ENCODE peak calls at places on chromosome 18, in nine cellular contexts. One of them, this sample, is unnamed.
A peak's percentile ranks its signal among the peaks of the same experiment; 100 is the strongest.

GRCh38 chr18:55458456-55459238 is 129.3 kb downstream of the TCF4 start:
- DNase-seq in posterior cingulate gyrus: no peak
- DNase-seq in MCF 10A: no peak
- DNase-seq in T-cell: no peak
- DNase-seq in fibroblast of the conjunctiva: no peak
- DNase-seq in NCI-H774: no peak
- DNase-seq in left cardiac atrium: no peak
- DNase-seq in H54: no peak
- DNase-seq in A172: no peak
- DNase-seq in this sample: no peak

GRCh38 chr18:12313530-12314245 is 5.6 kb downstream of the TUBB6 start:
- DNase-seq in posterior cingulate gyrus: no peak
- DNase-seq in MCF 10A: no peak
- DNase-seq in T-cell: no peak
- DNase-seq in fibroblast of the conjunctiva: no peak
- DNase-seq in NCI-H774: no peak
- DNase-seq in left cardiac atrium: no peak
- DNase-seq in H54: no peak
- DNase-seq in A172: no peak
- DNase-seq in this sample: no peak

GRCh38 chr18:79405019-79405780 is 9.5 kb downstream of the NFATC1 start:
- DNase-seq in posterior cingulate gyrus: no peak
- DNase-seq in MCF 10A: no peak
- DNase-seq in T-cell: no peak
- DNase-seq in fibroblast of the conjunctiva: no peak
- DNase-seq in NCI-H774: no peak
- DNase-seq in left cardiac atrium: peak; percentile 13
- DNase-seq in H54: no peak
- DNase-seq in A172: no peak
- DNase-seq in this sample: peak; percentile 60

GRCh38 chr18:69469444-69469919 is 68.8 kb downstream of the DOK6 start:
- DNase-seq in posterior cingulate gyrus: no peak
- DNase-seq in MCF 10A: peak; percentile 33
- DNase-seq in T-cell: peak; percentile 19
- DNase-seq in fibroblast of the conjunctiva: no peak
- DNase-seq in NCI-H774: no peak
- DNase-seq in left cardiac atrium: no peak
- DNase-seq in H54: no peak
- DNase-seq in A172: peak; percentile 44
- DNase-seq in this sample: no peak

GRCh38 chr18:59985289-59985688 is 85.5 kb downstream of the PMAIP1 start:
- DNase-seq in posterior cingulate gyrus: no peak
- DNase-seq in MCF 10A: peak; percentile 17
- DNase-seq in T-cell: no peak
- DNase-seq in fibroblast of the conjunctiva: no peak
- DNase-seq in NCI-H774: no peak
- DNase-seq in left cardiac atrium: no peak
- DNase-seq in H54: no peak
- DNase-seq in A172: peak; percentile 1
- DNase-seq in this sample: no peak

GRCh38 chr18:11981633-11982366 is 493 bp downstream of the IMPA2 start:
- DNase-seq in posterior cingulate gyrus: no peak
- DNase-seq in MCF 10A: peak; percentile 38
- DNase-seq in T-cell: no peak
- DNase-seq in fibroblast of the conjunctiva: no peak
- DNase-seq in NCI-H774: peak; percentile 52
- DNase-seq in left cardiac atrium: peak; percentile 51
- DNase-seq in H54: no peak
- DNase-seq in A172: no peak
- DNase-seq in this sample: no peak

GRCh38 chr18:33761363-33761762 is 183.3 kb downstream of the ASXL3 start:
- DNase-seq in posterior cingulate gyrus: no peak
- DNase-seq in MCF 10A: peak; percentile 22
- DNase-seq in T-cell: no peak
- DNase-seq in fibroblast of the conjunctiva: no peak
- DNase-seq in NCI-H774: no peak
- DNase-seq in left cardiac atrium: no peak
- DNase-seq in H54: no peak
- DNase-seq in A172: peak; percentile 54
- DNase-seq in this sample: no peak

GRCh38 chr18:74172697-74173433 is 24.5 kb downstream of the TIMM21 start:
- DNase-seq in posterior cingulate gyrus: no peak
- DNase-seq in MCF 10A: no peak
- DNase-seq in T-cell: no peak
- DNase-seq in fibroblast of the conjunctiva: no peak
- DNase-seq in NCI-H774: no peak
- DNase-seq in left cardiac atrium: no peak
- DNase-seq in H54: no peak
- DNase-seq in A172: no peak
- DNase-seq in this sample: no peak

GRCh38 chr18:50240083-50240563 is 26.2 kb downstream of the CFAP53 start:
- DNase-seq in posterior cingulate gyrus: no peak
- DNase-seq in MCF 10A: peak; percentile 67
- DNase-seq in T-cell: no peak
- DNase-seq in fibroblast of the conjunctiva: no peak
- DNase-seq in NCI-H774: no peak
- DNase-seq in left cardiac atrium: no peak
- DNase-seq in H54: no peak
- DNase-seq in A172: peak; percentile 39
- DNase-seq in this sample: no peak

GRCh38 chr18:48360376-48361021 is 48.7 kb downstream of the ZBTB7C start:
- DNase-seq in posterior cingulate gyrus: no peak
- DNase-seq in MCF 10A: no peak
- DNase-seq in T-cell: no peak
- DNase-seq in fibroblast of the conjunctiva: no peak
- DNase-seq in NCI-H774: no peak
- DNase-seq in left cardiac atrium: no peak
- DNase-seq in H54: no peak
- DNase-seq in A172: no peak
- DNase-seq in this sample: no peak

GRCh38 chr18:48164701-48165100 is 234.2 kb upstream of the SMAD2 start:
- DNase-seq in posterior cingulate gyrus: no peak
- DNase-seq in MCF 10A: no peak
- DNase-seq in T-cell: no peak
- DNase-seq in fibroblast of the conjunctiva: no peak
- DNase-seq in NCI-H774: no peak
- DNase-seq in left cardiac atrium: no peak
- DNase-seq in H54: no peak
- DNase-seq in A172: no peak
- DNase-seq in this sample: no peak

GRCh38 chr18:43314931-43315330 is 37.6 kb upstream of the SYT4 start:
- DNase-seq in posterior cingulate gyrus: no peak
- DNase-seq in MCF 10A: no peak
- DNase-seq in T-cell: no peak
- DNase-seq in fibroblast of the conjunctiva: no peak
- DNase-seq in NCI-H774: no peak
- DNase-seq in left cardiac atrium: no peak
- DNase-seq in H54: no peak
- DNase-seq in A172: no peak
- DNase-seq in this sample: no peak

GRCh38 chr18:35138773-35139172 is 97.6 kb downstream of the MAPRE2 start:
- DNase-seq in posterior cingulate gyrus: no peak
- DNase-seq in MCF 10A: no peak
- DNase-seq in T-cell: no peak
- DNase-seq in fibroblast of the conjunctiva: no peak
- DNase-seq in NCI-H774: no peak
- DNase-seq in left cardiac atrium: no peak
- DNase-seq in H54: no peak
- DNase-seq in A172: no peak
- DNase-seq in this sample: no peak

GRCh38 chr18:63207154-63207790 is 112.3 kb downstream of the BCL2 start:
- DNase-seq in posterior cingulate gyrus: no peak
- DNase-seq in MCF 10A: no peak
- DNase-seq in T-cell: no peak
- DNase-seq in fibroblast of the conjunctiva: no peak
- DNase-seq in NCI-H774: peak; percentile 65
- DNase-seq in left cardiac atrium: no peak
- DNase-seq in H54: no peak
- DNase-seq in A172: no peak
- DNase-seq in this sample: no peak

GRCh38 chr18:36899289-36899688 is 70.4 kb downstream of the KIAA1328 start:
- DNase-seq in posterior cingulate gyrus: no peak
- DNase-seq in MCF 10A: peak; percentile 43
- DNase-seq in T-cell: no peak
- DNase-seq in fibroblast of the conjunctiva: no peak
- DNase-seq in NCI-H774: no peak
- DNase-seq in left cardiac atrium: no peak
- DNase-seq in H54: no peak
- DNase-seq in A172: peak; percentile 11
- DNase-seq in this sample: no peak

GRCh38 chr18:49066977-49067556 is 116.3 kb upstream of the SMAD7 start:
- DNase-seq in posterior cingulate gyrus: no peak
- DNase-seq in MCF 10A: no peak
- DNase-seq in T-cell: no peak
- DNase-seq in fibroblast of the conjunctiva: no peak
- DNase-seq in NCI-H774: no peak
- DNase-seq in left cardiac atrium: no peak
- DNase-seq in H54: no peak
- DNase-seq in A172: no peak
- DNase-seq in this sample: no peak

GRCh38 chr18:49020129-49020528 is 69.4 kb upstream of the SMAD7 start:
- DNase-seq in posterior cingulate gyrus: no peak
- DNase-seq in MCF 10A: no peak
- DNase-seq in T-cell: no peak
- DNase-seq in fibroblast of the conjunctiva: no peak
- DNase-seq in NCI-H774: no peak
- DNase-seq in left cardiac atrium: no peak
- DNase-seq in H54: no peak
- DNase-seq in A172: no peak
- DNase-seq in this sample: no peak

GRCh38 chr18:66534110-66534509 is 69.8 kb downstream of the CDH19 start:
- DNase-seq in posterior cingulate gyrus: no peak
- DNase-seq in MCF 10A: no peak
- DNase-seq in T-cell: no peak
- DNase-seq in fibroblast of the conjunctiva: no peak
- DNase-seq in NCI-H774: no peak
- DNase-seq in left cardiac atrium: no peak
- DNase-seq in H54: no peak
- DNase-seq in A172: no peak
- DNase-seq in this sample: no peak

GRCh38 chr18:49135871-49136270 is 185.1 kb upstream of the SMAD7 start:
- DNase-seq in posterior cingulate gyrus: no peak
- DNase-seq in MCF 10A: no peak
- DNase-seq in T-cell: no peak
- DNase-seq in fibroblast of the conjunctiva: peak; percentile 23
- DNase-seq in NCI-H774: peak; percentile 77
- DNase-seq in left cardiac atrium: no peak
- DNase-seq in H54: no peak
- DNase-seq in A172: peak; percentile 1
- DNase-seq in this sample: no peak

GRCh38 chr18:68181956-68182355 is 533.0 kb downstream of the TMX3 start:
- DNase-seq in posterior cingulate gyrus: no peak
- DNase-seq in MCF 10A: peak; percentile 1
- DNase-seq in T-cell: no peak
- DNase-seq in fibroblast of the conjunctiva: no peak
- DNase-seq in NCI-H774: no peak
- DNase-seq in left cardiac atrium: no peak
- DNase-seq in H54: no peak
- DNase-seq in A172: no peak
- DNase-seq in this sample: no peak

GRCh38 chr18:75173125-75173432 is 35.9 kb downstream of the PTGR3 start:
- DNase-seq in posterior cingulate gyrus: no peak
- DNase-seq in MCF 10A: no peak
- DNase-seq in T-cell: no peak
- DNase-seq in fibroblast of the conjunctiva: no peak
- DNase-seq in NCI-H774: no peak
- DNase-seq in left cardiac atrium: no peak
- DNase-seq in H54: no peak
- DNase-seq in A172: no peak
- DNase-seq in this sample: peak; percentile 5

GRCh38 chr18:24428709-24429108 is 2.2 kb downstream of the IMPACT start:
- DNase-seq in posterior cingulate gyrus: no peak
- DNase-seq in MCF 10A: peak; percentile 9
- DNase-seq in T-cell: no peak
- DNase-seq in fibroblast of the conjunctiva: no peak
- DNase-seq in NCI-H774: no peak
- DNase-seq in left cardiac atrium: no peak
- DNase-seq in H54: no peak
- DNase-seq in A172: no peak
- DNase-seq in this sample: no peak

GRCh38 chr18:80074183-80074582 is 34.9 kb upstream of the ADNP2 start:
- DNase-seq in posterior cingulate gyrus: no peak
- DNase-seq in MCF 10A: no peak
- DNase-seq in T-cell: no peak
- DNase-seq in fibroblast of the conjunctiva: no peak
- DNase-seq in NCI-H774: no peak
- DNase-seq in left cardiac atrium: no peak
- DNase-seq in H54: no peak
- DNase-seq in A172: no peak
- DNase-seq in this sample: no peak

GRCh38 chr18:67672142-67672541 is 155.6 kb upstream of the DSEL start:
- DNase-seq in posterior cingulate gyrus: no peak
- DNase-seq in MCF 10A: peak; percentile 30
- DNase-seq in T-cell: no peak
- DNase-seq in fibroblast of the conjunctiva: no peak
- DNase-seq in NCI-H774: no peak
- DNase-seq in left cardiac atrium: no peak
- DNase-seq in H54: no peak
- DNase-seq in A172: no peak
- DNase-seq in this sample: no peak

GRCh38 chr18:75178376-75178775 is 30.6 kb downstream of the PTGR3 start:
- DNase-seq in posterior cingulate gyrus: no peak
- DNase-seq in MCF 10A: no peak
- DNase-seq in T-cell: no peak
- DNase-seq in fibroblast of the conjunctiva: no peak
- DNase-seq in NCI-H774: no peak
- DNase-seq in left cardiac atrium: no peak
- DNase-seq in H54: no peak
- DNase-seq in A172: no peak
- DNase-seq in this sample: no peak

GRCh38 chr18:9000736-9001135 is 101.8 kb upstream of the NDUFV2 start:
- DNase-seq in posterior cingulate gyrus: no peak
- DNase-seq in MCF 10A: no peak
- DNase-seq in T-cell: no peak
- DNase-seq in fibroblast of the conjunctiva: peak; percentile 43
- DNase-seq in NCI-H774: no peak
- DNase-seq in left cardiac atrium: no peak
- DNase-seq in H54: no peak
- DNase-seq in A172: no peak
- DNase-seq in this sample: no peak

GRCh38 chr18:10234281-10234680 is 220.2 kb upstream of the APCDD1 start:
- DNase-seq in posterior cingulate gyrus: no peak
- DNase-seq in MCF 10A: no peak
- DNase-seq in T-cell: no peak
- DNase-seq in fibroblast of the conjunctiva: no peak
- DNase-seq in NCI-H774: no peak
- DNase-seq in left cardiac atrium: no peak
- DNase-seq in H54: no peak
- DNase-seq in A172: no peak
- DNase-seq in this sample: no peak

GRCh38 chr18:25453556-25454269 is 101.7 kb upstream of the ZNF521 start:
- DNase-seq in posterior cingulate gyrus: no peak
- DNase-seq in MCF 10A: no peak
- DNase-seq in T-cell: no peak
- DNase-seq in fibroblast of the conjunctiva: no peak
- DNase-seq in NCI-H774: no peak
- DNase-seq in left cardiac atrium: no peak
- DNase-seq in H54: no peak
- DNase-seq in A172: no peak
- DNase-seq in this sample: no peak

GRCh38 chr18:25121442-25121841 is 230.5 kb downstream of the ZNF521 start:
- DNase-seq in posterior cingulate gyrus: no peak
- DNase-seq in MCF 10A: no peak
- DNase-seq in T-cell: no peak
- DNase-seq in fibroblast of the conjunctiva: no peak
- DNase-seq in NCI-H774: no peak
- DNase-seq in left cardiac atrium: no peak
- DNase-seq in H54: no peak
- DNase-seq in A172: no peak
- DNase-seq in this sample: no peak

GRCh38 chr18:51559902-51560287 is 362.4 kb upstream of the MEX3C start:
- DNase-seq in posterior cingulate gyrus: no peak
- DNase-seq in MCF 10A: peak; percentile 41
- DNase-seq in T-cell: no peak
- DNase-seq in fibroblast of the conjunctiva: no peak
- DNase-seq in NCI-H774: no peak
- DNase-seq in left cardiac atrium: no peak
- DNase-seq in H54: no peak
- DNase-seq in A172: no peak
- DNase-seq in this sample: no peak

This sample was measured in naive thymus-derived CD8-positive, alpha-beta T cell.